ENCODE peak calls at places on chromosomes 2 and 18, in eight cellular contexts. J, Y, T, N, H, O, W and L are unnamed samples.

GRCh38 chr2:56183643-56184499 is at the start of gene CCDC85A:
- DNase-seq in J (peak; percentile 85), Y (peak; percentile 91), T (peak; percentile 88), N (peak; percentile 81), H (peak; percentile 86), O (peak; percentile 87), W (peak; percentile 83), L (peak; percentile 88)

GRCh38 chr2:6089474-6089873 is 397.3 kb downstream of the SOX11 start:
- DNase-seq in J (no peak), Y (no peak), T (no peak), N (no peak), H (no peak), O (no peak), W (no peak), L (no peak)

GRCh38 chr2:1581965-1582625 is 162.2 kb downstream of the PXDN start:
- DNase-seq in J (no peak), Y (no peak), T (no peak), N (no peak), H (no peak), O (no peak), W (no peak), L (no peak)

GRCh38 chr18:28109781-28110460 is 67.0 kb downstream of the CDH2 start:
- DNase-seq in J (no peak), Y (no peak), T (no peak), N (no peak), H (no peak), O (no peak), W (no peak), L (no peak)

GRCh38 chr2:6650311-6650710 is 215.4 kb downstream of the CMPK2 start:
- DNase-seq in J (no peak), Y (no peak), T (no peak), N (no peak), H (no peak), O (no peak), W (no peak), L (no peak)

GRCh38 chr2:149617057-149617456 is 29.5 kb upstream of the MMADHC start:
- DNase-seq in J (no peak), Y (no peak), T (no peak), N (no peak), H (no peak), O (no peak), W (no peak), L (no peak)

GRCh38 chr2:131085646-131086045 is 7.6 kb downstream of the FAM168B start:
- DNase-seq in J (no peak), Y (no peak), T (no peak), N (no peak), H (no peak), O (no peak), W (no peak), L (no peak)

GRCh38 chr2:47785986-47786385 is 3.0 kb downstream of the MSH6 start:
- DNase-seq in J (no peak), Y (no peak), T (no peak), N (no peak), H (no peak), O (no peak), W (no peak), L (no peak)

GRCh38 chr18:76451475-76452331 is 43.3 kb downstream of the ZNF516 start:
- DNase-seq in J (peak; percentile 21), Y (peak; percentile 75), T (no peak), N (no peak), H (no peak), O (no peak), W (peak; percentile 63), L (no peak)

GRCh38 chr2:61750624-61751023 is 103.2 kb downstream of the FAM161A start:
- DNase-seq in J (no peak), Y (no peak), T (no peak), N (no peak), H (no peak), O (no peak), W (no peak), L (no peak)

GRCh38 chr18:54444309-54444914 is 86.7 kb downstream of the C18orf54 start:
- DNase-seq in J (peak; percentile 24), Y (peak; percentile 53), T (peak; percentile 38), N (peak; percentile 6), H (peak; percentile 49), O (peak; percentile 25), W (no peak), L (no peak)

GRCh38 chr2:88016948-88017779 is 817 bp upstream of the RNU2-63P start:
- DNase-seq in J (peak; percentile 68), Y (peak; percentile 93), T (peak; percentile 73), N (peak; percentile 68), H (peak; percentile 67), O (peak; percentile 49), W (peak; percentile 72), L (no peak)

GRCh38 chr18:61833978-61834377 is 58.8 kb downstream of the RNF152 start:
- DNase-seq in J (no peak), Y (no peak), T (no peak), N (no peak), H (no peak), O (no peak), W (no peak), L (no peak)

GRCh38 chr2:2271471-2271941 is 59.6 kb downstream of the MYT1L start:
- DNase-seq in J (no peak), Y (no peak), T (no peak), N (no peak), H (no peak), O (peak; percentile 57), W (no peak), L (no peak)

GRCh38 chr2:99674031-99674430 is 184.2 kb upstream of the REV1 start:
- DNase-seq in J (no peak), Y (no peak), T (no peak), N (no peak), H (no peak), O (no peak), W (no peak), L (no peak)

GRCh38 chr2:2573658-2574293 is 242.7 kb upstream of the MYT1L start:
- DNase-seq in J (no peak), Y (peak; percentile 25), T (no peak), N (no peak), H (peak; percentile 14), O (no peak), W (no peak), L (no peak)

GRCh38 chr18:7577706-7578105 is 10.6 kb downstream of the PTPRM start:
- DNase-seq in J (no peak), Y (no peak), T (no peak), N (no peak), H (no peak), O (no peak), W (no peak), L (no peak)

GRCh38 chr2:15603948-15604347 is 12.3 kb downstream of the DDX1 start:
- DNase-seq in J (no peak), Y (no peak), T (no peak), N (no peak), H (no peak), O (no peak), W (no peak), L (no peak)

GRCh38 chr2:95325590-95326432 is 28.7 kb downstream of the KCNIP3 start:
- DNase-seq in J (no peak), Y (no peak), T (no peak), N (no peak), H (no peak), O (no peak), W (no peak), L (no peak)

GRCh38 chr2:95325026-95325425 is 27.9 kb downstream of the KCNIP3 start:
- DNase-seq in J (no peak), Y (no peak), T (no peak), N (no peak), H (no peak), O (no peak), W (no peak), L (no peak)

GRCh38 chr2:95328386-95329125 is 31.4 kb downstream of the KCNIP3 start:
- DNase-seq in J (no peak), Y (no peak), T (no peak), N (no peak), H (no peak), O (no peak), W (no peak), L (no peak)

GRCh38 chr2:95327861-95328260 is 30.7 kb downstream of the KCNIP3 start:
- DNase-seq in J (no peak), Y (no peak), T (no peak), N (no peak), H (no peak), O (no peak), W (no peak), L (no peak)

GRCh38 chr2:95326433-95327140 is 29.4 kb downstream of the KCNIP3 start:
- DNase-seq in J (no peak), Y (no peak), T (no peak), N (no peak), H (no peak), O (no peak), W (no peak), L (no peak)
- TF ChIP-seq POLR2A in J (no peak), Y (no peak), T (no peak), N (no peak), H (no peak), O (no peak), W (no peak), L (no peak)

DNA sequence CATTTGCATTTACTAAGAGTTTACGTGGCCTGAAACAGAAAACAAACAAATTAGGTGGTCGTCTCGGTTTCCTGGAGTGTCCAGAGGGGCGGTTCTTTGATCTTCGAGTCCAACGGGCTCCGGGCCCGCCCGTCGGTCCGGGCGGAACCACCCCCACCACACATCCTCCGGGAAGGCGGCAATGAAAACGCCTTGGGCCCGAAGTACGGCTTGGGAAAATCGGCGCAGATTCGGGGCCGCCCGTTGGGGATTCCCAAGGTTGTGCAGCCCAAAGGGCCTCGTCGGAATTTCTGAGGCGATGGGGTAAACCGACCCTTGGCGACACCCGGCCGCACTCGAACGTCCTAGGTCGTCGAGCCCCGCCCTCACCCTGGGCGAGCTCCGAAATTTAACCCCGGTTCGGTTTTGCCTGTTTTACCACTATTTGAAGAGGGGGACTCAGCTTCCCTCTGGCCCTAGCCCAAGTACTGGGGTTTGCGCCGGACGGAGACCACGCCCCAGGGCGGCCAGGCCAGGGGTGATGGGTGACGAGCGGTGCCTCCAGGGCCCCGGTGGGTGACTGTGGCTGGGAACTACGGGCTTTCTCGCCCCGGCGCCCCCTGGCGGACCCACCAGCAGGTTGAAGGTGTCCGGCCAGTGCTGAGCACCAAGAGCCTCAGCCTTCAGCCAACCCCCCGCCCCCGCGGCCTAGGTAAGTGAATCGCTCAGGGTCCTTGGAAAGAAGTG is 1.9 kb upstream of the CFAP53 start:
- DNase-seq in J (peak; percentile 88), Y (peak; percentile 97), T (peak; percentile 90), N (peak; percentile 89), H (peak; percentile 78), O (peak; percentile 89), W (peak; percentile 85), L (no peak)
- TF ChIP-seq POLR2A in J (no peak), Y (peak; percentile 9), T (no peak), N (no peak), H (no peak), O (peak; percentile 24), W (no peak), L (no peak)

DNA sequence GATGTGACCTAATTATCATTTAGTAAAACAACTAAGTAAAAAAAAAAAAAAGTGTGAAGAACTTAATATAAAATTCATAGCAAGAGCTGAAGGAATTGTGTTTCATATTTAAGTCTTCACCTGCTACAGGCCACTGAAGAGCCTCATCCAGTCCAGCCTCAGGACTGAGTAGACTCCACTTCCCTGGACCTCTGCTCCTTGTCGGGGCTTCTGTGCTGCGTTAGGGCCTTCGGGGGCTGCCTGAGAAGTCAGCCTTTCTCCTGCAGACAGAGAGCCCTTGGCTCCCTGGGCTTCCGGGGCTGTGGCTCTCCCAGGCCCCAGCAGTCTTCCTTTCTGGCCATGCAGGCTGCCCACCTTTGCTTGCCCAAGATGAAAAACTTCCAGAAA is 95.5 kb downstream of the MTCL1 start:
- DNase-seq in J (no peak), Y (no peak), T (no peak), N (no peak), H (no peak), O (no peak), W (no peak), L (no peak)
- TF ChIP-seq POLR2A in J (no peak), Y (no peak), T (no peak), N (no peak), H (no peak), O (no peak), W (no peak), L (no peak)

GRCh38 chr2:38750011-38750792 is 959 bp downstream of the SRSF7 start:
- DNase-seq in J (peak; percentile 77), Y (peak; percentile 92), T (peak; percentile 68), N (no peak), H (peak; percentile 63), O (peak; percentile 73), W (peak; percentile 81), L (no peak)
- TF ChIP-seq POLR2A in J (peak; percentile 81), Y (peak; percentile 45), T (peak; percentile 23), N (peak; percentile 48), H (no peak), O (peak; percentile 60), W (peak; percentile 52), L (peak; percentile 83)